ENCODE peak calls at places on chromosomes 7 and 10, in four cellular contexts. One of them, this sample, is unnamed.

GRCh38 chr10:22323538-22324305 is 2.8 kb downstream of the BMI1 start:
- DNase-seq in right lobe of liver: no peak
- DNase-seq in breast epithelium: no peak
- DNase-seq in endothelial cell of umbilical vein: no peak
- DNase-seq in this sample: no peak

GRCh38 chr7:25288536-25289283 is 60.4 kb upstream of the NPVF start:
- DNase-seq in right lobe of liver: no peak
- DNase-seq in breast epithelium: no peak
- DNase-seq in endothelial cell of umbilical vein: no peak
- DNase-seq in this sample: no peak

GRCh38 chr7:94313926-94314325 is 80.8 kb upstream of the COL1A2 start:
- DNase-seq in endothelial cell of umbilical vein: peak
- DNase-seq in breast epithelium: no peak
- DNase-seq in right lobe of liver: no peak
- DNase-seq in this sample: no peak

GRCh38 chr10:18473424-18474110 is 177.8 kb downstream of the NSUN6 start:
- DNase-seq in right lobe of liver: no peak
- DNase-seq in endothelial cell of umbilical vein: no peak
- DNase-seq in breast epithelium: no peak
- DNase-seq in this sample: no peak

GRCh38 chr7:128304212-128304611 is 39.5 kb downstream of the RBM28 start:
- DNase-seq in right lobe of liver: no peak
- DNase-seq in endothelial cell of umbilical vein: no peak
- DNase-seq in breast epithelium: no peak
- DNase-seq in this sample: no peak

GRCh38 chr10:91034494-91035157 is 113.7 kb upstream of the ANKRD1 start:
- DNase-seq in endothelial cell of umbilical vein: peak
- DNase-seq in breast epithelium: peak
- DNase-seq in right lobe of liver: peak
- DNase-seq in this sample: peak

GRCh38 chr10:17409170-17409733 is 45.1 kb downstream of the ST8SIA6 start:
- DNase-seq in right lobe of liver: no peak
- DNase-seq in endothelial cell of umbilical vein: peak
- DNase-seq in breast epithelium: no peak
- DNase-seq in this sample: no peak

GRCh38 chr10:102644646-102645387 is 538 bp downstream of the TRIM8 start:
- DNase-seq in endothelial cell of umbilical vein: peak
- DNase-seq in breast epithelium: peak
- DNase-seq in right lobe of liver: peak
- DNase-seq in this sample: no peak

GRCh38 chr7:80387634-80388033 is 124.2 kb downstream of the GNAT3 start:
- DNase-seq in breast epithelium: no peak
- DNase-seq in right lobe of liver: no peak
- DNase-seq in endothelial cell of umbilical vein: no peak
- DNase-seq in this sample: no peak

DNA sequence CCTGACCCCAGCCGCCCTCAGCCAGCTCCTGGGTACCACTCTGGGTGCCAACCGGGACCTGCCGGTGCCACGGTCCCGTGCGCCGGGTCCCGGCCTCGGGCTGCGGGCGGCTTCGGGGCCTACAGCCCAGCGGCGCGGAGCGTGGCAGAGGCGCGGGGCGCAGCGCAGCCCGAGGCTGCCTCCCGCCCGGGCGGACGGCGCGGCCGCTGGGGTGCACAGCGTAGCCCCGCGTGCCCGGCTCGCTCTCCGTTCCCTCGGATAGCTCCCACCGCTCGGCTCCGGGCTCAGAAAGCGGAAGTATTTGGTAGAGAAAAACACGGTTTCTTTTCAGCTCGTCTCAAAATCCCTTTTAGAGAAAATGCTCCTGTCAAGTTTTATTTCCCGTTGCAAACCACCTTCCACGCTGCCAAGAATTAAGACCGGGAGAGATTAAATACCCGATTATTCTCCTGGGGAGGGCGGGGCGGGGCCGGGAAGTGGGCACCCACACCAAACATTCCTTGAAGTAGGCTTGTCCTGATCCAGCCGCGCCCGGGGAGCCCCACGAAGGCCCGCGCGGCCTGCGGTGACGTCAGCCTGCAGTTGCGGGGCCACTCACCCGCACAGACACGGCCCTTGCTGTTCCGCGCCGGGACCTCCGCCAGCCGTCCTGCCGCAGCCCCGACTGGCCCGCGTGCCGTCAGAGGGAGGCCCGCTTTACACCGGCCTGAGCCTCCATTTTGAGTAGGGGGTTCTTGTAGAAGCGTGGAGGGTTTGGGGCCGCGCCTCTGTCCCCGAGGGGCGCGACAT is 7.2 kb downstream of the HOXA13 start:
- DNase-seq in endothelial cell of umbilical vein: no peak
- DNase-seq in right lobe of liver: peak
- DNase-seq in breast epithelium: no peak
- DNase-seq in this sample: no peak
- TF ChIP-seq POLR2A in endothelial cell of umbilical vein: no peak
- TF ChIP-seq POLR2A in right lobe of liver: no peak
- TF ChIP-seq POLR2A in breast epithelium: no peak
- TF ChIP-seq POLR2A in this sample: no peak

DNA sequence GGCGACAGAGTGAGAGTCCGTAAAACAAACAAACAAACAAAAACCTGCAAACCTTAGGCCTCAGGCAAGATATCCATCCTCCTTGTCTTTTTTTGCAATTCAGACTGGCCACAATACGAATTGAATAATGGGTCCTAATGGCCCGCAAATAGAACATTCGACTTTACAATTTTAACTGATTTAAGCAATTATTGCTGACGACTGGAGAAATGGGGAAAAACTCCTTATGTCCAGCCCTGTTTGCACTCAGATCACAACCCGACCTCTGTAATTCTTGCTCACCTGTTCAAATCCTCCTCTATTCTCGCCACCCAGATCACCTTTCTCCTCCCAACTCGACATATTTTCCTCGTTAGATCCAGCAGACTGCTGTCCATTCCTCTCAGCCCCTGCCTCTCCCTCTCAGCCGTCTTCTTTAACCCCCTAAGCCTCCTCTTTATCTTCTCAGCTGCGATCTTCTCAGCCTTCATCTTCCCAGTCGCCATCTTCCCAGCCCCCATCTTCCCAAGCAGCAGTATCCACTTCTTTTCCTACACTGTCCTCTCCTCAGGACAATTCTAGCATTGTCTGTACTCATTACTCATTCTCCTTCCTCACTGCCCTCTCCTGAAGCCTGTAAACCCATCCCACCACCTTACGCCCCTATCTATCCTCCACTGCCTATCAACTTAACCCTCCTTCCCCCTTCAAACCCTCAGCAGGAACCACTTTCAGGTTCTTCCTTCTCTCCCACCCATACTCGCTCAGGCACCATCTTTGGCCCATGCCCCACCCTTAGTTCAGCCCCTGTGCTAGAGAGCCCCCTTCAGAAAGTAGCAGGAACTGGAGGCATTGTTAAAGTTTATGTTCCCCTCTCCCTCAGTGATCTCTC is 61.8 kb downstream of the LRRC17 start:
- DNase-seq in right lobe of liver: no peak
- DNase-seq in breast epithelium: no peak
- DNase-seq in endothelial cell of umbilical vein: no peak
- DNase-seq in this sample: no peak
- TF ChIP-seq POLR2A in right lobe of liver: no peak
- TF ChIP-seq POLR2A in breast epithelium: no peak
- TF ChIP-seq POLR2A in endothelial cell of umbilical vein: no peak
- TF ChIP-seq POLR2A in this sample: no peak

GRCh38 chr7:71867626-71868025 is 544.5 kb downstream of the CALN1 start:
- DNase-seq in breast epithelium: no peak
- DNase-seq in right lobe of liver: no peak
- DNase-seq in endothelial cell of umbilical vein: no peak
- DNase-seq in this sample: no peak

GRCh38 chr7:71865169-71865568 is 547.0 kb downstream of the CALN1 start:
- DNase-seq in breast epithelium: no peak
- DNase-seq in right lobe of liver: no peak
- DNase-seq in endothelial cell of umbilical vein: no peak
- DNase-seq in this sample: no peak

GRCh38 chr7:71871446-71871845 is 540.7 kb downstream of the CALN1 start:
- DNase-seq in right lobe of liver: no peak
- DNase-seq in breast epithelium: no peak
- DNase-seq in endothelial cell of umbilical vein: no peak
- DNase-seq in this sample: no peak

GRCh38 chr7:71864130-71864529 is 548.0 kb downstream of the CALN1 start:
- DNase-seq in right lobe of liver: no peak
- DNase-seq in breast epithelium: no peak
- DNase-seq in endothelial cell of umbilical vein: no peak
- DNase-seq in this sample: no peak

DNA sequence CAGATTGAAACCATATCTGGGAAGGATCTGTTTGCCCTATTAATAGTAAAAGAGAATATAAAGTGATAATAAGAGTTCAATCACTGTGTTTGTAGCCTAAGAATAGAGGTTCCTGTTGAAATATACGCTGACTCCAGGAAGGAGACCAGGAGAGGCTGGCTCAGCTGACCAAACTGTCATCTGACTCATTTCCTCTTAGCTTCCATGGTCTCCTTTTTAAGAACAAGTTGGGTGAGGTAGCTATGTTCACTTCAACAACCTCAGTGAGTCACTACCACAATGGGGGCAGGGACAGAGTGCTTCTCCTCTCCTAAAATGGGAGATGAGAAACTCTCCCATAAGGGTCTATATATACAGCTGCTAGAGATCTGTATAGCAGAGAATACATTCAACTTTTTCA is 543.3 kb downstream of the CALN1 start:
- DNase-seq in endothelial cell of umbilical vein: no peak
- DNase-seq in breast epithelium: no peak
- DNase-seq in right lobe of liver: no peak
- DNase-seq in this sample: peak
- TF ChIP-seq POLR2A in endothelial cell of umbilical vein: no peak
- TF ChIP-seq POLR2A in breast epithelium: no peak
- TF ChIP-seq POLR2A in right lobe of liver: no peak
- TF ChIP-seq POLR2A in this sample: no peak

DNA sequence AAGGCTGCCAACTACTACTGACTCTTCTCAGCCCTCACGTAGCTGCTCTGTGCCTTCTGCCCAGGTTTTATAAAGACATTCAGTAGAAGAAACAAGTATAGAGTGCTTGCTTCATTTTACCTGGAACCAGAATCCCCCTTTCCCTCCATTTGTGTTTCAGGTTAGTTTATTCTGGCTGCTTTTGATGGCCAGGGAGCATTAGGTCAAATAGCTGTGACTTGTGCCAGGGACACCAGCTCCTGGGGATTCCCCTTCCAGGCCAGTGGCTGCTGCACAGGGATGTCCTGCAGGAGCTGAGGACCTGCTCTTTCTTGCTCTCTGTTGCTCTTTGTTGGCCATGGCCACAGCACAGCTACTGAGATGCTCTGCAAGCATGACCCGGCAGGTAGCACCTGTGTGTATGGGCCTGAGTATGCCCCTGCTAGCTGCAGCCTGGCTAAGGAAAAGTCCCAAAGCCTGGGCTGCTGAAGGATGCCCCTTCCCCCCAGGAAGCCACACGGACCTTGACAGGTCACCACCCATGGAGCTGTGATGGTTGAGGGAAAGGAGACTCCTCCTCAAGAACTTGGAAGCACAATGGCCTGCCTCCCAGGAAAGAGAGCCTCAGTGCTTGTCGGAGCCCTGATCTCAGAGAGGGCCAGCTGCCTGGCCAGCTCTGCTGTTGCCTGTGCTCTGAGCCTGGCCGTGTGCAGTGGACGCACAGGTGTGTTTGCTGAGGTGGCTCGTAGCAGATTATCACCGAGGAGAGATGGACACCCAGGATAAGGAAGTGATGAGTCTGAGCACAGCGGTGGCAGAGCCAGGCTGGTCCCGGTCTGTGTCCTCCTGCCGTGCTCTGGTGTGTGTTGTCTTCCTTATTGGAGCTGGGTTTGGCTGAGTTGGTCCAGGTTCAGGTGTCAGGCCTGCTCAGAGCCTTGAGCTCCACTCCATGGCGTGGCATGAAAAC is 208.7 kb downstream of the EBF3 start:
- DNase-seq in endothelial cell of umbilical vein: no peak
- DNase-seq in breast epithelium: peak
- DNase-seq in right lobe of liver: peak
- DNase-seq in this sample: no peak
- TF ChIP-seq POLR2A in endothelial cell of umbilical vein: no peak
- TF ChIP-seq POLR2A in breast epithelium: no peak
- TF ChIP-seq POLR2A in right lobe of liver: no peak
- TF ChIP-seq POLR2A in this sample: no peak

DNA sequence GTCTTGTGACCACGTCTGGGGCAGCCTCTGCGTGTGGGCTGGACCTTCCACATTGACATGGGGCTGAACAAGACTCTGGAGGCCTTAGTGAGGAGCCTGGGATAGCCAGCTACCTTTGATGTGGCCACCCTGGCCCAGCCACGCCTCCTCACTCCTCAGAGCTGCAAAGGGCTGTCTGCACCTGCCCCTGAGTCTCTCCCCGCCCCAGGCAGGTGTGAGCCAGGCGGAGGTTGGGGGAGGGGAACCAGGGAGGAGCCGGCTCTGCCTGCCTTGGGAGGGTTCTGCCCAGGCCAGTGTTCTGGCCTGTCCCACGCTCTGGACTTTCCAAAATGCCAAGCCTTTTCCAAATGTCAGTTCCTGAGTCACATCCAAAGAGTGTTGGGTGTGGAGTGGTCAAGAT is 72.2 kb downstream of the GTF2IRD1 start:
- DNase-seq in right lobe of liver: no peak
- DNase-seq in endothelial cell of umbilical vein: no peak
- DNase-seq in breast epithelium: peak
- DNase-seq in this sample: no peak
- TF ChIP-seq POLR2A in right lobe of liver: no peak
- TF ChIP-seq POLR2A in endothelial cell of umbilical vein: no peak
- TF ChIP-seq POLR2A in breast epithelium: no peak
- TF ChIP-seq POLR2A in this sample: no peak

DNA sequence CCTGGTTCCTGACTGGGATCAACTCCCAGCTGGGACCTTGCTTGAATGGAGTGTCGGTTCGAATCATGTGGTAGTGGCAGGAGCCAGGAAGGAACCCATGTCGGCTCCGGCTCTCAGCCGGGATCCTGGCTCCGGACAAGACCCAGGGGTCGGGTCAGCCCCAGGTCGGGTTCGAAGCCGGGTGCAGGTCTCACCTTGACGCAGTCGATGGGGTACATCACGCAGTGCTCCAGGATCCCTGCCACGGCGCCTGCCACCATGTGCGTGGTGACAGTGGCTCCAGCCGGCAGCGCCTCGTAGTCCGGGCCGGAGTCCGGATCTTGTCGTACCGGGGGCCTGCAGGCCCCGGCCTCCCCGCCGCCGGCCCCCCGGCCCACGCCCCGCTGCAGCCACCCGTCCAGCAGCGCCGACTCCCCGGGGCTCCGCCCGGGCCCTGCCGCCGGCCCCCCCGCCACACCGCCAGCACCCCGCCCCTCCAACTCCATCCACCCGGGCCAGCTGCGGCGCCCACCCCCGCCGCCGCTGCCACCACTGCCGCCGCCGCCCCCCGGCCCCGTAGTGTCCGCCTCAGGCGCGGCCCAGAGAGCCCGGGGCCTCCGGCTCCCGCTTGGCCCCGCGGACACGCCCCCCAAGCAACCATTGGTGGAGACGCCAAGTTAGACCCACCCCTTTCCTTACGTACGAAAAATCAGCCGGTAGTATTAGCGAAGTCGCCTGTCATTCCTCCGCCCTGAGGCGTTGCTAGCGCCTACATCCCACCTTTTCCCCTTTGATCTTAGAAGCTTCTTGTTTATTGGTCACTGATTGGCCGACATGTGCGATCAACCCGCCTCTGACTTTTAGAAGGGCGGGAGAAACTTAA is at the start of gene SLC25A28:
- DNase-seq in endothelial cell of umbilical vein: peak
- DNase-seq in right lobe of liver: peak
- DNase-seq in breast epithelium: peak
- DNase-seq in this sample: peak
- TF ChIP-seq POLR2A in endothelial cell of umbilical vein: no peak
- TF ChIP-seq POLR2A in right lobe of liver: no peak
- TF ChIP-seq POLR2A in breast epithelium: no peak
- TF ChIP-seq POLR2A in this sample: peak

GRCh38 chr10:119541459-119542356 is 811 bp downstream of the RGS10 start:
- DNase-seq in breast epithelium: no peak
- DNase-seq in right lobe of liver: no peak
- DNase-seq in endothelial cell of umbilical vein: no peak
- DNase-seq in this sample: no peak
- TF ChIP-seq POLR2A in breast epithelium: no peak
- TF ChIP-seq POLR2A in right lobe of liver: no peak
- TF ChIP-seq POLR2A in endothelial cell of umbilical vein: no peak
- TF ChIP-seq POLR2A in this sample: no peak

This sample was measured in H54.